ENCODE peak calls at places on chromosomes 11 and 22, in nine cellular contexts. One of them, this sample, is unnamed. For H3K4me1 and H3K9me3, the result is how much of the 10 kb centered on the place peaks cover.

GRCh38 chr22:49018601-49019000 is 809.1 kb downstream of the BRD1 start:
- DNase-seq in endothelial cell of umbilical vein: no peak
- DNase-seq in tibial nerve: peak
- DNase-seq in H1: peak
- DNase-seq in body of pancreas: no peak
- DNase-seq in right lobe of liver: no peak
- DNase-seq in stomach: no peak
- DNase-seq in transverse colon: no peak
- DNase-seq in uterus: peak
- DNase-seq in this sample: no peak

GRCh38 chr11:2132229-2132620 is 7.0 kb downstream of the IGF2 start:
- DNase-seq in right lobe of liver: no peak
- DNase-seq in uterus: no peak
- DNase-seq in tibial nerve: no peak
- DNase-seq in H1: no peak
- DNase-seq in transverse colon: no peak
- DNase-seq in stomach: no peak
- DNase-seq in endothelial cell of umbilical vein: no peak
- DNase-seq in body of pancreas: no peak
- DNase-seq in this sample: no peak

GRCh38 chr11:75737314-75737713 is 19.7 kb downstream of the MOGAT2 start:
- DNase-seq in H1: no peak
- DNase-seq in body of pancreas: no peak
- DNase-seq in endothelial cell of umbilical vein: no peak
- DNase-seq in transverse colon: no peak
- DNase-seq in right lobe of liver: peak
- DNase-seq in uterus: no peak
- DNase-seq in stomach: no peak
- DNase-seq in tibial nerve: no peak
- DNase-seq in this sample: no peak

GRCh38 chr11:61774441-61774840 is 18.0 kb downstream of the TMEM258 start:
- DNase-seq in uterus: peak
- DNase-seq in right lobe of liver: no peak
- DNase-seq in H1: no peak
- DNase-seq in endothelial cell of umbilical vein: no peak
- DNase-seq in stomach: no peak
- DNase-seq in transverse colon: no peak
- DNase-seq in tibial nerve: no peak
- DNase-seq in body of pancreas: no peak
- DNase-seq in this sample: no peak

GRCh38 chr22:17230239-17230638 is 11.0 kb upstream of the ADA2 start:
- DNase-seq in tibial nerve: no peak
- DNase-seq in transverse colon: no peak
- DNase-seq in H1: no peak
- DNase-seq in endothelial cell of umbilical vein: no peak
- DNase-seq in stomach: no peak
- DNase-seq in body of pancreas: no peak
- DNase-seq in uterus: no peak
- DNase-seq in right lobe of liver: peak
- DNase-seq in this sample: no peak

GRCh38 chr11:134949121-134949591 is 537.1 kb upstream of the B3GAT1 start:
- DNase-seq in body of pancreas: no peak
- DNase-seq in H1: no peak
- DNase-seq in tibial nerve: no peak
- DNase-seq in endothelial cell of umbilical vein: peak
- DNase-seq in uterus: no peak
- DNase-seq in right lobe of liver: no peak
- DNase-seq in transverse colon: no peak
- DNase-seq in stomach: no peak
- DNase-seq in this sample: no peak

GRCh38 chr22:30289126-30289979 is at the start of gene CASTOR1:
- DNase-seq in stomach: peak
- DNase-seq in endothelial cell of umbilical vein: peak
- DNase-seq in body of pancreas: peak
- DNase-seq in H1: peak
- DNase-seq in transverse colon: peak
- DNase-seq in tibial nerve: peak
- DNase-seq in right lobe of liver: peak
- DNase-seq in uterus: peak
- DNase-seq in this sample: peak

GRCh38 chr11:113447621-113448310 is 27.4 kb downstream of the DRD2 start:
- DNase-seq in uterus: no peak
- DNase-seq in right lobe of liver: no peak
- DNase-seq in body of pancreas: no peak
- DNase-seq in stomach: no peak
- DNase-seq in transverse colon: no peak
- DNase-seq in H1: no peak
- DNase-seq in endothelial cell of umbilical vein: no peak
- DNase-seq in tibial nerve: no peak
- DNase-seq in this sample: no peak

GRCh38 chr11:62152245-62153086 is 28.7 kb downstream of the INCENP start:
- DNase-seq in H1: peak
- DNase-seq in uterus: no peak
- DNase-seq in body of pancreas: no peak
- DNase-seq in right lobe of liver: no peak
- DNase-seq in stomach: peak
- DNase-seq in endothelial cell of umbilical vein: no peak
- DNase-seq in transverse colon: no peak
- DNase-seq in tibial nerve: no peak
- DNase-seq in this sample: no peak

GRCh38 chr11:111299111-111300026 is 1.0 kb downstream of the POU2AF3 start:
- DNase-seq in tibial nerve: peak
- DNase-seq in H1: peak
- DNase-seq in transverse colon: peak
- DNase-seq in stomach: peak
- DNase-seq in uterus: peak
- DNase-seq in body of pancreas: peak
- DNase-seq in endothelial cell of umbilical vein: peak
- DNase-seq in right lobe of liver: peak
- DNase-seq in this sample: no peak

GRCh38 chr11:6734616-6735015 is 37.2 kb downstream of the OR2AG2 start:
- DNase-seq in H1: no peak
- DNase-seq in transverse colon: no peak
- DNase-seq in body of pancreas: no peak
- DNase-seq in tibial nerve: no peak
- DNase-seq in stomach: no peak
- DNase-seq in uterus: no peak
- DNase-seq in endothelial cell of umbilical vein: no peak
- DNase-seq in right lobe of liver: no peak
- DNase-seq in this sample: no peak

GRCh38 chr11:84234462-84235202 is 948.5 kb upstream of the CCDC90B start:
- DNase-seq in H1: no peak
- DNase-seq in endothelial cell of umbilical vein: no peak
- DNase-seq in uterus: no peak
- DNase-seq in right lobe of liver: no peak
- DNase-seq in tibial nerve: no peak
- DNase-seq in transverse colon: no peak
- DNase-seq in body of pancreas: no peak
- DNase-seq in stomach: no peak
- DNase-seq in this sample: no peak

GRCh38 chr11:83265331-83265730 is 20.8 kb downstream of the CCDC90B start:
- DNase-seq in uterus: no peak
- DNase-seq in body of pancreas: no peak
- DNase-seq in right lobe of liver: no peak
- DNase-seq in transverse colon: no peak
- DNase-seq in stomach: no peak
- DNase-seq in H1: no peak
- DNase-seq in endothelial cell of umbilical vein: no peak
- DNase-seq in tibial nerve: no peak
- DNase-seq in this sample: no peak

GRCh38 chr22:23113067-23113846 is 28.5 kb downstream of the RSPH14 start:
- DNase-seq in transverse colon: no peak
- DNase-seq in right lobe of liver: no peak
- DNase-seq in endothelial cell of umbilical vein: no peak
- DNase-seq in stomach: no peak
- DNase-seq in tibial nerve: no peak
- DNase-seq in body of pancreas: peak
- DNase-seq in H1: no peak
- DNase-seq in uterus: no peak
- DNase-seq in this sample: no peak

GRCh38 chr11:94775576-94776327 is 7.6 kb downstream of the AMOTL1 start:
- DNase-seq in uterus: no peak
- DNase-seq in endothelial cell of umbilical vein: no peak
- DNase-seq in tibial nerve: no peak
- DNase-seq in body of pancreas: no peak
- DNase-seq in H1: no peak
- DNase-seq in right lobe of liver: peak
- DNase-seq in transverse colon: no peak
- DNase-seq in stomach: no peak
- DNase-seq in this sample: no peak

GRCh38 chr11:45815747-45816146 is 10.8 kb downstream of the SLC35C1 start:
- DNase-seq in transverse colon: no peak
- DNase-seq in tibial nerve: no peak
- DNase-seq in right lobe of liver: no peak
- DNase-seq in uterus: peak
- DNase-seq in stomach: no peak
- DNase-seq in endothelial cell of umbilical vein: no peak
- DNase-seq in H1: no peak
- DNase-seq in body of pancreas: no peak
- DNase-seq in this sample: peak

GRCh38 chr11:4161305-4161704 is 66.7 kb downstream of the RRM1 start:
- DNase-seq in right lobe of liver: no peak
- DNase-seq in H1: no peak
- DNase-seq in tibial nerve: no peak
- DNase-seq in transverse colon: no peak
- DNase-seq in endothelial cell of umbilical vein: no peak
- DNase-seq in uterus: no peak
- DNase-seq in body of pancreas: no peak
- DNase-seq in stomach: no peak
- DNase-seq in this sample: no peak
- TF ChIP-seq POLR2A in right lobe of liver: no peak
- TF ChIP-seq POLR2A in H1: no peak
- TF ChIP-seq POLR2A in tibial nerve: no peak
- TF ChIP-seq POLR2A in transverse colon: no peak
- TF ChIP-seq POLR2A in endothelial cell of umbilical vein: no peak
- TF ChIP-seq POLR2A in uterus: no peak
- TF ChIP-seq POLR2A in body of pancreas: no peak
- TF ChIP-seq POLR2A in stomach: no peak
- TF ChIP-seq POLR2A in this sample: no peak

GRCh38 chr11:116986521-116987105 is 111.6 kb downstream of the SIK3 start:
- DNase-seq in stomach: no peak
- DNase-seq in transverse colon: no peak
- DNase-seq in body of pancreas: no peak
- DNase-seq in tibial nerve: no peak
- DNase-seq in endothelial cell of umbilical vein: no peak
- DNase-seq in uterus: no peak
- DNase-seq in right lobe of liver: no peak
- DNase-seq in H1: no peak
- DNase-seq in this sample: no peak
- H3K4me1 ChIP-seq in stomach: half or more
- H3K4me1 ChIP-seq in transverse colon: under half
- H3K4me1 ChIP-seq in body of pancreas: under half
- H3K4me1 ChIP-seq in tibial nerve: under half
- H3K4me1 ChIP-seq in endothelial cell of umbilical vein: under half
- H3K4me1 ChIP-seq in uterus: under half
- H3K4me1 ChIP-seq in right lobe of liver: under half
- H3K4me1 ChIP-seq in H1: under half
- H3K4me1 ChIP-seq in this sample: under half

GRCh38 chr11:54944211-54944610 is 237.6 kb downstream of the OR4A5 start:
- DNase-seq in endothelial cell of umbilical vein: no peak
- DNase-seq in tibial nerve: no peak
- DNase-seq in H1: no peak
- DNase-seq in uterus: no peak
- DNase-seq in stomach: no peak
- DNase-seq in transverse colon: no peak
- DNase-seq in body of pancreas: no peak
- DNase-seq in right lobe of liver: no peak
- DNase-seq in this sample: no peak

DNA sequence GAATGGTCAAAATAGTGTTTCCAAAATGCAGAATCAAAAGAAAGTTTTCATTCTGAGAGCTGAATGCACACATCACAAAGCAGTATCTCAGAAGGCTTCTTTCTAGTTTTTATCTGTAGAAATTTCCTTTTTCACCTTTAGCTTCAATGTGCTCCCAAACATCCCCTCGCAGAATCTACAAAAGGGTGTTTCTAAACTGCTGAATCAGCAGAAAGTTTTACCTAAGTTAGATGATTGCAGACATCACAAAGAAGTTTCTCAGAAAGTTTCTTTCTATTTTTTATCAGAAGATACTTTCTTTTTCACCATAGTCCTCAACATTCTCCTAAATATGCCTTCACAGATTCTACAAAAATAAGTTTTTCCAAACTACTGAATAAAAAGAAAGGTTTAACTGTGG is 239.8 kb downstream of the OR4A5 start:
- DNase-seq in uterus: no peak
- DNase-seq in stomach: no peak
- DNase-seq in right lobe of liver: no peak
- DNase-seq in H1: no peak
- DNase-seq in tibial nerve: no peak
- DNase-seq in transverse colon: no peak
- DNase-seq in endothelial cell of umbilical vein: no peak
- DNase-seq in body of pancreas: no peak
- DNase-seq in this sample: no peak
- H3K9me3 ChIP-seq in uterus: under half
- H3K9me3 ChIP-seq in stomach: under half
- H3K9me3 ChIP-seq in right lobe of liver: under half
- H3K9me3 ChIP-seq in H1: under half
- H3K9me3 ChIP-seq in tibial nerve: half or more
- H3K9me3 ChIP-seq in transverse colon: under half
- H3K9me3 ChIP-seq in endothelial cell of umbilical vein: under half
- H3K9me3 ChIP-seq in body of pancreas: under half
- H3K9me3 ChIP-seq in this sample: under half

GRCh38 chr11:10139081-10139480 is 154.9 kb downstream of the SBF2 start:
- DNase-seq in tibial nerve: no peak
- DNase-seq in stomach: no peak
- DNase-seq in endothelial cell of umbilical vein: no peak
- DNase-seq in right lobe of liver: no peak
- DNase-seq in transverse colon: no peak
- DNase-seq in H1: no peak
- DNase-seq in body of pancreas: no peak
- DNase-seq in uterus: no peak
- DNase-seq in this sample: no peak

GRCh38 chr11:10144954-10145353 is 149.1 kb downstream of the SBF2 start:
- DNase-seq in stomach: no peak
- DNase-seq in transverse colon: no peak
- DNase-seq in endothelial cell of umbilical vein: no peak
- DNase-seq in tibial nerve: no peak
- DNase-seq in H1: no peak
- DNase-seq in right lobe of liver: no peak
- DNase-seq in body of pancreas: no peak
- DNase-seq in uterus: no peak
- DNase-seq in this sample: no peak

GRCh38 chr11:10134975-10135481 is 159.0 kb downstream of the SBF2 start:
- DNase-seq in body of pancreas: no peak
- DNase-seq in uterus: no peak
- DNase-seq in right lobe of liver: no peak
- DNase-seq in transverse colon: no peak
- DNase-seq in stomach: no peak
- DNase-seq in endothelial cell of umbilical vein: no peak
- DNase-seq in tibial nerve: no peak
- DNase-seq in H1: no peak
- DNase-seq in this sample: no peak

DNA sequence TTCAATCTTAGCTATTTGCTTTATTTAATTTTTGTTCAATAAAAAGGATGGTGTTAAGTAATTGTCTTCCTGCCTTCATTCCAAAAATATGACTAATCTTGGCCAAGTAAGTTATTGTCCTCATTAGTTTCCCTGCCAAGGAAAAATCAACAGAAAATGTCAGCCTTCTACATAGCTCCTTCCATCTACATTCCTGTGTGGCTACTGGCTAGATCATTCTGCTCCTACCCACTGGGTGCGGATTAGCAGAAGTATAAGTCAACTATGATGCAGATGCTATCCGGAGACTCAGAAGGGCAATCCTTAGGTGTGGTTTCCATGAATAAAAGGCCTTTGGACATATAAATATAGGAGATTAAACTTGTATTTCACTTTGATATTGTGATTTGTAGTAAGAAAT is 154.4 kb downstream of the SBF2 start:
- DNase-seq in endothelial cell of umbilical vein: peak
- DNase-seq in H1: no peak
- DNase-seq in stomach: no peak
- DNase-seq in right lobe of liver: no peak
- DNase-seq in body of pancreas: no peak
- DNase-seq in tibial nerve: no peak
- DNase-seq in uterus: no peak
- DNase-seq in transverse colon: no peak
- DNase-seq in this sample: no peak
- TF ChIP-seq POLR2A in endothelial cell of umbilical vein: no peak
- TF ChIP-seq POLR2A in H1: no peak
- TF ChIP-seq POLR2A in stomach: no peak
- TF ChIP-seq POLR2A in right lobe of liver: no peak
- TF ChIP-seq POLR2A in body of pancreas: no peak
- TF ChIP-seq POLR2A in tibial nerve: no peak
- TF ChIP-seq POLR2A in uterus: no peak
- TF ChIP-seq POLR2A in transverse colon: no peak
- TF ChIP-seq POLR2A in this sample: no peak

This sample was measured in suprapubic skin.